ENCODE peak calls at places on chromosomes 16 and 17, in five cellular contexts. P is fibroblast of lung, V is neural progenitor cell, A is colonic mucosa, T is GM23248. Q is an unnamed sample. For H3K4me1, the result is how much of the 10 kb centered on the place peaks cover.

GRCh38 chr16:23434380-23434779 is 18.6 kb downstream of the COG7 start:
- DNase-seq in A (peak), P (peak), T (peak), V (peak), Q (peak)

GRCh38 chr16:477287-477686 is 50.2 kb upstream of the CAPN15 start:
- DNase-seq in T (no peak), P (no peak), A (no peak), V (no peak), Q (peak)

GRCh38 chr17:73058022-73058421 is 34.5 kb downstream of the SLC39A11 start:
- DNase-seq in T (no peak), V (no peak), A (no peak), P (peak), Q (no peak)

GRCh38 chr17:79981090-79981489 is 54.6 kb downstream of the TBC1D16 start:
- DNase-seq in V (peak), P (no peak), T (no peak), A (no peak), Q (no peak)

GRCh38 chr17:75109047-75109406 is 742 bp upstream of the ARMC7 start:
- DNase-seq in V (peak), P (no peak), T (no peak), A (no peak), Q (no peak)

GRCh38 chr17:73683788-73684582 is 39.7 kb upstream of the SDK2 start:
- DNase-seq in V (no peak), A (no peak), T (no peak), P (no peak), Q (no peak)

GRCh38 chr17:40099627-40100418 is 566 bp downstream of the NR1D1 start:
- DNase-seq in A (no peak), V (no peak), T (peak), P (no peak), Q (peak)

GRCh38 chr17:79258042-79258441 is 183.4 kb downstream of the ENGASE start:
- DNase-seq in P (no peak), A (no peak), V (no peak), T (no peak), Q (no peak)

GRCh38 chr17:77526259-77526711 is 385.5 kb downstream of the SEC14L1 start:
- DNase-seq in T (no peak), V (no peak), A (no peak), P (no peak), Q (no peak)

GRCh38 chr16:69479806-69480205 is 55.4 kb downstream of the CYB5B start:
- DNase-seq in T (no peak), P (no peak), V (no peak), A (no peak), Q (no peak)

GRCh38 chr17:50806141-50806643 is 29.2 kb upstream of the WFIKKN2 start:
- DNase-seq in T (no peak), A (peak), V (peak), P (peak), Q (no peak)

GRCh38 chr17:9512323-9513168 is 63.1 kb downstream of the STX8 start:
- DNase-seq in P (peak), V (no peak), A (no peak), T (peak), Q (peak)

GRCh38 chr16:4273858-4274291 is 1.1 kb upstream of the TFAP4 start:
- DNase-seq in V (peak), T (peak), A (peak), P (peak), Q (peak)

GRCh38 chr17:32529604-32530003 is 42.8 kb downstream of the CDK5R1 start:
- DNase-seq in A (no peak), V (no peak), T (no peak), P (no peak), Q (no peak)

GRCh38 chr17:74631468-74632195 is 8.1 kb upstream of the CD300E start:
- DNase-seq in V (no peak), A (no peak), P (no peak), T (peak), Q (no peak)

GRCh38 chr16:80027007-80027965 is 426.7 kb upstream of the MAF start:
- DNase-seq in P (peak), A (peak), T (peak), V (no peak), Q (peak)

GRCh38 chr17:12734852-12735430 is 54.4 kb upstream of the ARHGAP44 start:
- DNase-seq in A (no peak), T (no peak), P (no peak), V (no peak), Q (no peak)

GRCh38 chr17:48173191-48173590 is 65.6 kb downstream of the SNX11 start:
- DNase-seq in V (no peak), A (no peak), T (no peak), P (no peak), Q (no peak)

GRCh38 chr16:73036074-73036826 is 11.7 kb downstream of the ZFHX3 start:
- DNase-seq in A (no peak), P (no peak), V (peak), T (no peak), Q (no peak)

GRCh38 chr16:77191259-77191969 is 424 bp downstream of the MON1B start:
- DNase-seq in P (peak), V (peak), T (no peak), A (peak), Q (no peak)

GRCh38 chr17:15955793-15956541 is 11.0 kb downstream of the ADORA2B start:
- DNase-seq in P (no peak), V (peak), A (no peak), T (no peak), Q (no peak)

GRCh38 chr17:29219378-29220047 is 27.1 kb upstream of the CRYBA1 start:
- DNase-seq in A (peak), T (peak), P (peak), V (peak), Q (peak)

GRCh38 chr17:45316271-45317112 is at the start of gene MAP3K14:
- DNase-seq in P (peak), T (peak), A (peak), V (peak), Q (peak)

GRCh38 chr17:69060835-69061234 is at the start of gene ABCA9:
- DNase-seq in P (peak), T (peak), V (no peak), A (no peak), Q (peak)

GRCh38 chr16:75482434-75483205 is 12.6 kb downstream of the CHST6 start:
- DNase-seq in P (no peak), V (no peak), T (no peak), A (no peak), Q (no peak)

GRCh38 chr17:78225088-78225865 is 6.2 kb upstream of the TMEM235 start:
- DNase-seq in T (no peak), V (no peak), P (no peak), A (no peak), Q (no peak)

GRCh38 chr17:33974276-33974675 is 280.8 kb upstream of the CCL2 start:
- DNase-seq in T (no peak), A (no peak), P (no peak), V (no peak), Q (no peak)

GRCh38 chr17:29706045-29706431 is 83.3 kb upstream of the CORO6 start:
- DNase-seq in A (no peak), V (no peak), P (no peak), T (no peak), Q (no peak)

GRCh38 chr17:75036643-75037268 is 10.0 kb downstream of the ATP5PD start:
- DNase-seq in V (no peak), P (peak), T (peak), A (peak), Q (peak)

GRCh38 chr17:28926366-28926765 is 23.5 kb upstream of the DHRS13 start:
- DNase-seq in T (no peak), A (no peak), V (no peak), P (no peak), Q (no peak)

GRCh38 chr16:51818342-51818944 is 667.4 kb upstream of the SALL1 start:
- DNase-seq in P (peak), V (peak), T (peak), A (peak), Q (no peak)

GRCh38 chr16:58264961-58265479 is 29.8 kb downstream of the PRSS54 start:
- DNase-seq in A (peak), P (peak), V (no peak), T (peak), Q (peak)

GRCh38 chr17:11554042-11554441 is 44.2 kb upstream of the DNAH9 start:
- DNase-seq in P (no peak), T (no peak), A (no peak), V (no peak), Q (no peak)

GRCh38 chr17:64385187-64386083 is 5.2 kb downstream of the PECAM1 start:
- DNase-seq in A (no peak), P (peak), V (no peak), T (peak), Q (peak)

GRCh38 chr16:78705694-78706093 is 606.2 kb downstream of the WWOX start:
- DNase-seq in T (no peak), A (no peak), P (peak), V (peak), Q (no peak)

GRCh38 chr16:78706637-78707036 is 607.2 kb downstream of the WWOX start:
- DNase-seq in V (no peak), A (no peak), P (no peak), T (no peak), Q (no peak)

GRCh38 chr16:78709137-78709871 is 609.9 kb downstream of the WWOX start:
- DNase-seq in P (no peak), T (no peak), A (no peak), V (peak), Q (no peak)

GRCh38 chr16:78703951-78704350 is 604.5 kb downstream of the WWOX start:
- DNase-seq in A (no peak), P (peak), T (no peak), V (no peak), Q (no peak)

DNA sequence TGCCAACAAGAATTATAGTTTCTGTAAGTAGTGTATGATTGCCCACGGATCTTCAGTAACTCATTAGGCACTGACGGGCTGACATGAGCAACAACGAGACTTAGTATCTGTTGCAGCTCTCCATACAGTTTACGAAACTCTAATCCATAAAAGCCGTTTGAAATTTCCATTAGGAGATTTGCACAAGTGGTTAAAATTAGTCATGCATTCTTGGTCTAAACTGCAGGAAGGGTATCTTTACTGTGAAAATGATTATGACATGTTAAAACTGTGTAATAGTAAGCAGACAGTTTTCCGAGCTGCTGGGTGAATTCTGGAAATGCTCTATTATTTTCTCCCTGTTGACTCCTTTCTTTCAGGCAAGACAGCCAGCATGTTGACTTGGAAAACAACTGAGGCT is 605.0 kb downstream of the WWOX start:
- DNase-seq in V (no peak), A (no peak), T (no peak), P (peak), Q (no peak)
- H3K9ac ChIP-seq in V (no peak), A (no peak), T (no peak), P (no peak), Q (no peak)

DNA sequence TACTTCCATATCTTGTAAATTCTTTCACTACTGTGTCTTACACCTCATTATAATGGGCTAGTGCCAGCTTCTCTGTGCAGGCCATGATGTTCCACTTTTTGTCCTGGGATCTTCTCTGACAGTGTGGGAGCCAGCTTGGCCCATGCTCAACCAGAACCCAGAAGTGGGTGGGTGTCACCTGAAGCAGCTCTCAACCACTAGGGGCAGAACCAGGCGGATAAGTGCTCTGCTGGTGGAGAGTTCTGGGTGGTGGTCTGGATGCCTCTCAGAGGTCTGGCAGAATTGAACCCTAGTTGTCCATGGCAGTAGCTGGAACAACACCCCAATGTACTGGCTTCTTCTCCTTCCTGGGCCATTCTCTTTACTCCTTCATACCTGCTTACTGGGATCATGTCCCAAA is 254.1 kb upstream of the N4BP1 start:
- DNase-seq in P (no peak), V (no peak), A (no peak), T (no peak), Q (no peak)
- H3K4me1 ChIP-seq in P (under half), V (under half), A (under half), T (under half), Q (under half)

GRCh38 chr16:67246081-67246944 is 968 bp downstream of the FHOD1 start:
- DNase-seq in P (peak), A (peak), T (peak), V (peak), Q (peak)

GRCh38 chr16:67243481-67243880 is 3.8 kb downstream of the FHOD1 start:
- DNase-seq in A (no peak), V (no peak), P (no peak), T (no peak), Q (no peak)

GRCh38 chr16:67245189-67245585 is 2.1 kb downstream of the FHOD1 start:
- DNase-seq in T (no peak), P (no peak), V (no peak), A (no peak), Q (no peak)

GRCh38 chr16:67245674-67246080 is 1.6 kb downstream of the FHOD1 start:
- DNase-seq in V (no peak), A (peak), P (no peak), T (peak), Q (no peak)

DNA sequence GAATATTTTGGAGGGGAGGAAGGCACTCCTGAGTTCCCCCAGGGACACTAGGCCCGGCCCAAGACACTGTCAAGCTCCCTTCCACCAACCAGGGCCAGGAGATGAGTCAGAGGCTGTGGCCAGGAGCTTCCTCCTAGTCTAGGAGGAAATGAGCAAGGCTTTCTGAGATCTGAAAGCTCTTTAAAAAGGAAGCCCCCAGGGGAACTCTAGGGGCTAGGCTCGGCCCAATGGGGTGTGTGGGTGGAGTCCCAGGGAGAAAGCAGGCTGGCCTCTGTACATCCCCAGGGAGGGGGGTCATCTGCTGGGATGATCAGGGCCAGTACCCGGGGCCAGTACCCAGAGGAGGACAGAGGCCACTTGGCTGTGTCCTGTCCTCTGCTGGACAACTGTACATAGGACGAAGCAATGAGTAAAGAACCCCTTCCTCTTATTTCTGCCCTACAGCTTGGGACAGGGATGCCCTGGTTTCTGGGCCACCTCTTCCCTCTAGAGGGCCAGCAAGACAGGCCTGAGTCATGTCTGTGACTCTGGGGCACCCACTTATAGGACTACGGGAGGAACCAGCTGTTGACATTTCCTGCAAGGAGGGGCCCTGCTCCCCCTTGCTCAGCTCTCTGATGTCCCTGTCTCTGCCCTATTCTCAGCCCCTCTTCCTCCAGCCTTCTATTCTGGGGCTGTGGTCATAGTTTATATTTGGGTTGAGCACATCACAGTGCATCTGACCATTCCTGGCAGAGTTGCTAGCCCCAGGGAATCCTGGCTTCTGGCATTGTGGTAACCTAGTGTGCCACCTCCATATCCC is 2.7 kb downstream of the FHOD1 start:
- DNase-seq in P (peak), V (no peak), A (peak), T (peak), Q (peak)
- H3K9ac ChIP-seq in P (peak), V (no peak), A (peak), T (peak), Q (peak)

GRCh38 chr17:58335061-58335731 is 6.6 kb upstream of the TSPOAP1 start:
- DNase-seq in P (no peak), T (no peak), A (no peak), V (no peak), Q (no peak)
- H3K4me1 ChIP-seq in P (under half), T (under half), A (under half), V (under half), Q (under half)

GRCh38 chr16:62967606-62968005 is 931.4 kb upstream of the CDH8 start:
- DNase-seq in P (no peak), V (no peak), A (no peak), T (no peak), Q (no peak)
- H3K9ac ChIP-seq in P (no peak), V (no peak), A (no peak), T (no peak), Q (no peak)

GRCh38 chr17:58348038-58348437 is 4.0 kb downstream of the SUPT4H1 start:
- DNase-seq in T (no peak), V (no peak), P (no peak), A (no peak), Q (no peak)

GRCh38 chr17:58352843-58353719 is 1.1 kb upstream of the SUPT4H1 start:
- DNase-seq in T (peak), A (no peak), V (peak), P (peak), Q (peak)

GRCh38 chr17:58352018-58352842 is at the start of gene SUPT4H1:
- DNase-seq in T (peak), V (peak), A (peak), P (peak), Q (peak)

GRCh38 chr17:58351710-58352017 is 337 bp downstream of the SUPT4H1 start:
- DNase-seq in V (no peak), P (no peak), T (peak), A (no peak), Q (no peak)

GRCh38 chr17:58351182-58351581 is 819 bp downstream of the SUPT4H1 start:
- DNase-seq in A (no peak), V (no peak), P (no peak), T (no peak), Q (no peak)
- H3K4me1 ChIP-seq in A (under half), V (under half), P (under half), T (under half), Q (under half)

GRCh38 chr16:71626018-71626857 is at the start of gene MARVELD3:
- DNase-seq in A (peak), P (no peak), T (peak), V (peak), Q (no peak)
- H3K9ac ChIP-seq in A (peak), P (no peak), T (no peak), V (no peak), Q (no peak)

GRCh38 chr17:82339634-82340580 is 6.3 kb upstream of the SECTM1 start:
- DNase-seq in T (no peak), P (no peak), V (no peak), A (no peak), Q (no peak)
- H3K4me1 ChIP-seq in T (under half), P (under half), V (under half), A (under half), Q (under half)

GRCh38 chr17:57956311-57957119 is 1.3 kb upstream of the CUEDC1 start:
- DNase-seq in T (no peak), V (no peak), A (peak), P (no peak), Q (no peak)
- H3K9ac ChIP-seq in T (no peak), V (no peak), A (peak), P (no peak), Q (no peak)

Q was measured in endothelial cell of umbilical vein.